ENCODE peak calls at places on chromosomes 12 and 14, in ten cellular contexts. Q is AG10803; G is tibial artery; H is GM23338; Z is GM13977; N is activated CD8-positive, alpha-beta T cell treated with anti-CD3 and anti-CD28 coated beads for 36 hours; P is mesothelial cell of epicardium; S is HCT116; X is cardiac fibroblast; Y is lower leg skin. M is an unnamed sample.

GRCh38 chr14:72443991-72444431 is 449.9 kb downstream of the DPF3 start:
- DNase-seq in S (no peak), H (no peak), Q (no peak), Z (peak; percentile 30), P (no peak), G (no peak), X (no peak), Y (no peak), N (peak; percentile 86), M (peak; percentile 48)

GRCh38 chr12:78086553-78087362 is 256.1 kb downstream of the NAV3 start:
- DNase-seq in H (no peak), S (no peak), G (no peak), Q (no peak), Z (no peak), Y (no peak), P (no peak), N (no peak), X (no peak), M (no peak)

GRCh38 chr12:72570601-72571000 is 298.4 kb downstream of the TRHDE start:
- DNase-seq in P (no peak), X (no peak), G (peak; percentile 27), Q (no peak), Y (no peak), S (peak; percentile 3), H (peak; percentile 81), Z (peak; percentile 3), N (no peak), M (no peak)

GRCh38 chr14:49900973-49901372 is 8.1 kb downstream of the ARF6 start:
- DNase-seq in Y (no peak), G (no peak), Z (no peak), P (no peak), N (no peak), H (no peak), Q (no peak), X (no peak), S (no peak), M (no peak)

GRCh38 chr12:52521175-52521574 is 981 bp upstream of the KRT5 start:
- DNase-seq in P (no peak), X (no peak), N (no peak), Q (no peak), Y (peak; percentile 85), Z (no peak), H (no peak), G (no peak), S (peak; percentile 23), M (no peak)

GRCh38 chr12:80698266-80698665 is 9.2 kb upstream of the MYF6 start:
- DNase-seq in Q (peak; percentile 22), Y (no peak), H (no peak), G (no peak), X (no peak), P (no peak), Z (no peak), S (no peak), N (no peak), M (no peak)

GRCh38 chr12:10042167-10042566 is 11.7 kb downstream of the CLEC9A start:
- DNase-seq in N (no peak), Q (no peak), Z (no peak), X (no peak), S (no peak), H (no peak), G (no peak), P (no peak), Y (no peak), M (no peak)

GRCh38 chr14:102795060-102795925 is 18.0 kb downstream of the TRAF3 start:
- DNase-seq in G (peak; percentile 82), Q (peak; percentile 81), X (peak; percentile 93), S (no peak), Y (peak; percentile 89), Z (peak; percentile 49), H (no peak), N (peak; percentile 59), P (no peak), M (peak; percentile 60)

GRCh38 chr12:13102481-13103195 is 829 bp downstream of the GSG1 start:
- DNase-seq in P (no peak), N (no peak), G (no peak), S (no peak), Q (peak; percentile 56), X (peak; percentile 68), Z (no peak), Y (no peak), H (no peak), M (no peak)

GRCh38 chr12:32031109-32031508 is 71.9 kb downstream of the RESF1 start:
- DNase-seq in Y (no peak), G (no peak), H (no peak), X (peak; percentile 10), Q (no peak), Z (no peak), N (no peak), S (no peak), P (no peak), M (no peak)

GRCh38 chr12:15834575-15834974 is 45.4 kb upstream of the EPS8 start:
- DNase-seq in S (no peak), X (peak; percentile 47), Q (peak; percentile 53), Z (no peak), P (no peak), H (no peak), G (no peak), Y (no peak), N (no peak), M (no peak)

GRCh38 chr14:97025722-97026121 is 228.5 kb downstream of the VRK1 start:
- DNase-seq in S (no peak), Q (no peak), H (peak; percentile 84), Y (no peak), Z (no peak), G (no peak), X (no peak), N (no peak), P (no peak), M (no peak)

GRCh38 chr14:103111297-103111981 is 11.8 kb upstream of the TNFAIP2 start:
- DNase-seq in S (no peak), Z (no peak), Y (no peak), H (no peak), G (no peak), X (no peak), Q (no peak), N (no peak), P (no peak), M (no peak)

GRCh38 chr12:40718878-40719372 is 26.7 kb downstream of the CNTN1 start:
- DNase-seq in S (no peak), P (no peak), N (no peak), Z (no peak), G (no peak), Y (no peak), Q (no peak), H (no peak), X (no peak), M (no peak)

GRCh38 chr12:55697686-55698085 is 10.0 kb downstream of the ITGA7 start:
- DNase-seq in N (no peak), Q (no peak), X (no peak), P (no peak), H (no peak), G (no peak), Z (no peak), Y (peak; percentile 50), S (no peak), M (no peak)

GRCh38 chr12:111248981-111249380 is 119.9 kb downstream of the PHETA1 start:
- DNase-seq in G (no peak), H (no peak), X (peak; percentile 3), S (no peak), Z (no peak), P (no peak), Q (no peak), Y (no peak), N (no peak), M (no peak)

GRCh38 chr14:80927385-80927989 is 14.1 kb downstream of the CEP128 start:
- DNase-seq in Q (no peak), N (no peak), Z (no peak), Y (no peak), G (no peak), S (no peak), P (no peak), H (peak; percentile 46), X (no peak), M (no peak)
- TF ChIP-seq CTCF in Q (no peak), N (no peak), Z (no peak), Y (no peak), G (no peak), S (peak; percentile 36), P (no peak), H (peak; percentile 41), X (no peak), M (no peak)

GRCh38 chr12:53989227-53990113 is 4.5 kb downstream of the HOXC10 start:
- DNase-seq in X (peak; percentile 52), N (peak; percentile 62), G (no peak), S (no peak), P (no peak), Z (peak; percentile 78), H (peak; percentile 68), Q (peak; percentile 88), Y (no peak), M (no peak)
- TF ChIP-seq CTCF in X (peak; percentile 58), N (peak; percentile 44), G (peak; percentile 28), S (peak; percentile 67), P (peak; percentile 37), Z (peak; percentile 66), H (peak; percentile 39), Q (peak; percentile 76), Y (no peak), M (peak; percentile 26)

DNA sequence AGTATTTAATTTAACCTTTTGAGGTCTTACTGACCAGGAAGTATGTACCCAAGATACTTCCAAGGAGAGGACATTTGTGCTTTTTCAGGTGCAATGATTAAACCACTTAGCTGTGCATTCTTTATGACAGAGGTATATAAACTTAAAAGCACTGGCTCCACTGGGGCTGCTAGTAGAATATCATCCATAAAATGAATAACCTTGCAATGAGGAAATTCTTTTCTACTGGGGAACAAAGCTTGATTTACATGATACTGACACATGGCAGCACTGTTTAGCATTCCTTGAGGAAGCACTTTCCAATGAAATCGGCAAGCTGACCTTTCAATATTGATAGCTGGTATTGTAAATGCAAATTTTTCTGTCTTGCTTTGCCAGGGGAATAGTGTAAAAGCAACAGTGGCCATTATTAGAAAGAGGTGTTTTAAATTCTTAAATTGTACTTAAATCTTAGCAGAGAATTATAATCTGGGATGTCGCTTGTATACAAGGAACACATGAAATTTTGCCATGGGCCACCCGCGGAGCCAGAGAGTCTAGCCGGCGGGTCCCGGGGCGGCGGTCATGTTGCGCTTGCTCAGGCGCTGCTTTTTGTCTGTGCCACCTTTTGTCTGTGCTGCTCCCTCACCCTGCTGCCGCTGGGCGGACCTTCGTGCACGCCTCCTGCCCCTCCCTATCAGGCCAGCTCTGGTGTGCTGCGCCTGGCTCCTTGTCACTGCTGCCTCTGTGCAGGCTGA is 20.9 kb upstream of the BLTP3B start:
- DNase-seq in Y (peak; percentile 92), Z (peak; percentile 75), S (peak; percentile 64), X (peak; percentile 67), Q (peak; percentile 48), G (peak; percentile 67), N (peak; percentile 82), H (peak; percentile 95), P (peak; percentile 64), M (peak; percentile 75)
- TF ChIP-seq CTCF in Y (no peak), Z (peak; percentile 16), S (peak; percentile 22), X (peak; percentile 14), Q (peak; percentile 29), G (peak; percentile 24), N (peak; percentile 13), H (no peak), P (no peak), M (peak; percentile 28)

GRCh38 chr12:127810026-127810425 is 456.9 kb upstream of the TMEM132C start:
- DNase-seq in X (peak; percentile 71), H (no peak), Z (no peak), S (no peak), G (no peak), P (no peak), Q (peak; percentile 98), N (no peak), Y (no peak), M (no peak)
- TF ChIP-seq CTCF in X (no peak), H (no peak), Z (no peak), S (no peak), G (no peak), P (no peak), Q (peak; percentile 28), N (no peak), Y (no peak), M (no peak)